ENCODE peak calls at places on chromosome 18, in six cellular contexts. K, M, G, U, O and W are unnamed samples.

GRCh38 chr18:24799176-24799575 is 338.7 kb downstream of the HRH4 start:
- DNase-seq in K (no peak), M (no peak), G (no peak), U (no peak), O (no peak), W (no peak)

GRCh38 chr18:26435415-26436095 is 112.8 kb downstream of the KCTD1 start:
- DNase-seq in K (no peak), M (no peak), G (no peak), U (no peak), O (no peak), W (no peak)

GRCh38 chr18:14922965-14923565 is 175.1 kb downstream of the ANKRD30B start:
- DNase-seq in K (no peak), M (no peak), G (no peak), U (no peak), O (no peak), W (no peak)

GRCh38 chr18:79533591-79533990 is 137.9 kb downstream of the NFATC1 start:
- DNase-seq in K (no peak), M (no peak), G (peak), U (no peak), O (no peak), W (no peak)

GRCh38 chr18:68840554-68841263 is 42.8 kb downstream of the CCDC102B start:
- DNase-seq in K (peak), M (peak), G (no peak), U (peak), O (peak), W (peak)

GRCh38 chr18:31010601-31011000 is 31.9 kb downstream of the DSC3 start:
- DNase-seq in K (no peak), M (no peak), G (no peak), U (no peak), O (no peak), W (no peak)

GRCh38 chr18:5693637-5694175 is 149.9 kb upstream of the EPB41L3 start:
- DNase-seq in K (peak), M (no peak), G (no peak), U (peak), O (peak), W (no peak)

GRCh38 chr18:52313213-52313612 is 26.8 kb upstream of the DCC start:
- DNase-seq in K (no peak), M (no peak), G (no peak), U (no peak), O (no peak), W (no peak)

GRCh38 chr18:23388357-23388756 is 64.7 kb upstream of the RIOK3 start:
- DNase-seq in K (no peak), M (no peak), G (no peak), U (no peak), O (no peak), W (no peak)

GRCh38 chr18:61743775-61744531 is 148.9 kb downstream of the RNF152 start:
- DNase-seq in K (peak), M (no peak), G (no peak), U (peak), O (peak), W (no peak)

GRCh38 chr18:63087421-63088230 is 231.9 kb downstream of the BCL2 start:
- DNase-seq in K (peak), M (peak), G (no peak), U (no peak), O (no peak), W (no peak)

GRCh38 chr18:26416652-26417150 is 131.7 kb downstream of the KCTD1 start:
- DNase-seq in K (no peak), M (no peak), G (no peak), U (no peak), O (no peak), W (no peak)

GRCh38 chr18:44915213-44915612 is 234.5 kb downstream of the SETBP1 start:
- DNase-seq in K (peak), M (no peak), G (no peak), U (no peak), O (no peak), W (no peak)

GRCh38 chr18:58398648-58399398 is 230.1 kb downstream of the ALPK2 start:
- DNase-seq in K (no peak), M (no peak), G (no peak), U (no peak), O (no peak), W (no peak)

GRCh38 chr18:26298107-26298506 is 71.9 kb downstream of the TAF4B start:
- DNase-seq in K (no peak), M (no peak), G (no peak), U (no peak), O (no peak), W (no peak)

GRCh38 chr18:63188063-63188462 is 131.5 kb downstream of the BCL2 start:
- DNase-seq in K (no peak), M (no peak), G (no peak), U (no peak), O (no peak), W (no peak)

GRCh38 chr18:10234912-10235439 is 219.5 kb upstream of the APCDD1 start:
- DNase-seq in K (peak), M (no peak), G (no peak), U (peak), O (peak), W (no peak)

GRCh38 chr18:44036500-44036899 is 644.2 kb upstream of the SETBP1 start:
- DNase-seq in K (no peak), M (no peak), G (peak), U (peak), O (no peak), W (no peak)

GRCh38 chr18:40957533-40958070 is 997.4 kb upstream of the PIK3C3 start:
- DNase-seq in K (no peak), M (no peak), G (no peak), U (peak), O (no peak), W (no peak)

GRCh38 chr18:70499218-70499691 is 210.4 kb downstream of the SOCS6 start:
- DNase-seq in K (no peak), M (no peak), G (no peak), U (no peak), O (no peak), W (no peak)

GRCh38 chr18:2891526-2892431 is 45.0 kb downstream of the EMILIN2 start:
- DNase-seq in K (no peak), M (no peak), G (no peak), U (peak), O (no peak), W (no peak)
- TF ChIP-seq CTCF in K (no peak), M (no peak), G (no peak), U (no peak), O (no peak), W (no peak)

DNA sequence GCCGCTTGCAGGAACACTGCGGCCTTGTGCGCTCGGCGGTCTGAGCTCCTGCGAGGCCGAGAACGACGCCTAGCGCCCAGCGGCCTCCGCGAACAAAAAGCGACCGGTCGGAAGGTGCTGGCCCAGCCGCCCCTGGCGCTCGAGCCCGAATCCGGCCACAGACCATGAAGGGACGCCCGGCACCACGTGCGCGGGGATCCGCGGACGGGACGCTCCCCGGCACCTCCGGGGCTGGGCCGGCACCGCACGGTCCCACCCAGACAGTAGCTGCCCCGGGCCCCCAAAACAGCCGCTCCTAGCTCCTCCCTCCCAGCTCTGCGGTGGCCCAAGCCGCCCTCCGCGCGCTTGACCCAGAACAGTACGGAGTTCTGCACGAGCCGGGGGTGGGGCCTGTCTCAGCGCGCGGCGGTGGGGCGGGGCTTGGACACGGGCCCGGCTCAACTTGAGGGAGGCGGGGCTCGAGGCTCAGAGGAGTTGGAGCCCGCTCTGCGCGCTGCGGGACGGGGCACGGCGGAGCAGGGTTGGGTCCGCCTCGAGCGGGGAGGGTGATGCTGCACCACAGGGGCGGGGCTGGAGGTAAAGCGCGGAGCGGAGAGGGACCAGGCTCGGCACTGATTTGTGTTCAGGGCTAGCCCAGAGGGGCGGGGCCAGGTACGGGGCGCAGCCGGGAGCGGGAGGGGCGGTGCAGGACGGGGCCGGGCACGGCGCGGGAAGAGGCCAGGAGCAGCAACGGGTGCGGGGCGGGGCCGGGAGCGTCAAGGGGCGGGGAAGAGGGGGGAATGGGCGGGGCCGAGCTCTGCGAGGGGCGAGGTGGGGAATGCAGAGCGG is 538 bp upstream of the IMPA2 start:
- DNase-seq in K (peak), M (peak), G (peak), U (peak), O (peak), W (peak)
- TF ChIP-seq CTCF in K (no peak), M (no peak), G (no peak), U (no peak), O (no peak), W (no peak)

DNA sequence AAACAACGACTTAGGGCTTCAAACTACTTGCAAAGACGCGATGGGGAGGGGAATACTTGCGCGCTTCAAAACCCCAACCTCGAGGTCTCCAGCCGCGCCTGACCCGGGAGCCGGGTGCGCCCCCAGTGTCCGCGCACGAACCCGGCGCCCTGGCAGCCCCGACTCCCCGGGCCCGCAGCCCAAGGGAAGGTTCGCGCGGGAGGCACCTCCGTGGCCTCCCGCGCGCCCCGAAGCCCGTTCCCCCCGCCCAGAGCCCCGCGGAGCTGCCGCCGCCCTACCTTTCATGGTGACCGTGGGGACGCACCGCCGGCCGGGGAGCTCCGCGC is 308 bp downstream of the COLEC12 start:
- DNase-seq in K (peak), M (no peak), G (no peak), U (no peak), O (peak), W (no peak)
- TF ChIP-seq CTCF in K (no peak), M (no peak), G (no peak), U (no peak), O (peak), W (no peak)

DNA sequence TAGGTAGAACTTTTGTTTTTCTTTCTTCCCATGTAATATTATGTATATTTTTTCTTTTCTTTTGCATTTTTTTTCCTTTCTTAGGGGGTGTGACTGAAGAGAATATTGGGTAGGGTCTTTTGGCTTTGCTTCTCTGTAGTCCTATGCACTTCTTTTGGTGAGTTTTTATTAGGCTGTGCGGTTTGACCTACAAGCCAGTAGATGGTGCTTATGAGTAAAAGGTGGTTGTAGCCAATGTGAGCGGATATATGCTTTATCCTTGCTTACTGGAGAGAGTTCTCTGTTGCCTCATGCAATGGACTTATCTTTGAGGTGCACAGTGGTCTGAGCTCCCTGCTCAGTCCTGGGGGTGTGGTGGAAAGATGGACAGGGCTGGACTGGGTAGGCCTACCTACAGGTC is 52.7 kb downstream of the DSEL start:
- DNase-seq in K (peak), M (no peak), G (no peak), U (peak), O (no peak), W (no peak)
- TF ChIP-seq CTCF in K (peak), M (no peak), G (no peak), U (peak), O (no peak), W (no peak)

GRCh38 chr18:48486762-48487161 is 52.1 kb upstream of the CTIF start:
- DNase-seq in K (peak), M (no peak), G (no peak), U (peak), O (peak), W (no peak)

GRCh38 chr18:48490641-48491040 is 48.2 kb upstream of the CTIF start:
- DNase-seq in K (no peak), M (no peak), G (no peak), U (no peak), O (peak), W (no peak)

GRCh38 chr18:48488388-48488850 is 50.4 kb upstream of the CTIF start:
- DNase-seq in K (peak), M (no peak), G (no peak), U (peak), O (peak), W (peak)

GRCh38 chr18:48481092-48481491 is 57.7 kb upstream of the CTIF start:
- DNase-seq in K (no peak), M (no peak), G (no peak), U (no peak), O (no peak), W (no peak)

DNA sequence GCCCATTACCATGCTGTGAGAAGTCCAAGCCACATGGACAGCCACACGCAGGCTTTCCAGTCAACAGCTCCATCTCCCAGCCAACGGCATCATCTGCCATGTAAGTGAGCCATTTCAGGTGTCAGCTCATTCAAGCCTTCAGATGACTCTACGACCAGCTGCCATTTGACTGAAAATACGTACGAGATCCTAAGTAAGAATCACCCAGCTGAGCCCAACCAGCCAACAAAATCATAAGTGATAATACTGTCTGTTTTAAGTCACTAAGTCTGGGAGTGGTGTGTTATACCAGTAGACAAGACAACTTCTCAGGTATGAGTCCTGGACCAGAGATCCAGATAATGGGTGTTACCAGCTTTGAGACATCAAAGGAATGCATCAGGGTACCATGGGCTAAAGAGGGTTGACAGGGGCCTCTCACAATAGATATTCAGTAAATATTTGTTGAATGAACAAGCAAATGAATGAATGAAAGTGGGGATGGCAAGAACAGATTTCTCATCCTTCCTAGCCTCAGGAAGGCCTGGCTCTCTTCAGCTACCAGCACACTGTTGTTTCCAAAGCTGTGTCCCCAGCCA is 52.9 kb upstream of the CTIF start:
- DNase-seq in K (no peak), M (no peak), G (no peak), U (no peak), O (no peak), W (no peak)
- TF ChIP-seq CTCF in K (no peak), M (no peak), G (no peak), U (no peak), O (no peak), W (no peak)

GRCh38 chr18:48105317-48105716 is 174.9 kb upstream of the SMAD2 start:
- DNase-seq in K (no peak), M (no peak), G (no peak), U (no peak), O (no peak), W (no peak)
- TF ChIP-seq CTCF in K (no peak), M (no peak), G (no peak), U (no peak), O (no peak), W (no peak)

DNA sequence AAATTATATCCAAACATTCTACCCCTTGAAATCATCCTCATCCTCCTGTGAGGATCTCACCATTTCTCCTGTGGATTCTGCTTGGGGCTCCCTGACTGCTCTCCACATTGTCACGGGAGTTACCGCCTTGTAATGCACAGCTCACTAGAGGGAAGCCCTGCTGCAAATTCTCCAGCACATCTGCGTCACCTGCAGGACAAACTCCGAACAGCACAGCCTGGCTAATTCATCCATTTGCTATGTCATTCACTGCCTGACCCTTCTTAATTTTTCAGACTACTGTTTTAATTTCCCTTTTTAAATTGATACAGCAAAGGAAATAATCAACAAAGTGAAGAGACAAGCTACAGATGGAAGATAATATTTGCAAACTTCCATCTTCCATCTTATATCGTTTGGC is 627.4 kb downstream of the FBXO15 start:
- DNase-seq in K (peak), M (no peak), G (no peak), U (peak), O (no peak), W (no peak)
- TF ChIP-seq CTCF in K (peak), M (no peak), G (peak), U (peak), O (peak), W (no peak)

GRCh38 chr18:13216092-13216582 is 2.4 kb upstream of the LDLRAD4 start:
- DNase-seq in K (peak), M (peak), G (peak), U (peak), O (peak), W (no peak)
- TF ChIP-seq CTCF in K (peak), M (no peak), G (no peak), U (peak), O (peak), W (no peak)

DNA sequence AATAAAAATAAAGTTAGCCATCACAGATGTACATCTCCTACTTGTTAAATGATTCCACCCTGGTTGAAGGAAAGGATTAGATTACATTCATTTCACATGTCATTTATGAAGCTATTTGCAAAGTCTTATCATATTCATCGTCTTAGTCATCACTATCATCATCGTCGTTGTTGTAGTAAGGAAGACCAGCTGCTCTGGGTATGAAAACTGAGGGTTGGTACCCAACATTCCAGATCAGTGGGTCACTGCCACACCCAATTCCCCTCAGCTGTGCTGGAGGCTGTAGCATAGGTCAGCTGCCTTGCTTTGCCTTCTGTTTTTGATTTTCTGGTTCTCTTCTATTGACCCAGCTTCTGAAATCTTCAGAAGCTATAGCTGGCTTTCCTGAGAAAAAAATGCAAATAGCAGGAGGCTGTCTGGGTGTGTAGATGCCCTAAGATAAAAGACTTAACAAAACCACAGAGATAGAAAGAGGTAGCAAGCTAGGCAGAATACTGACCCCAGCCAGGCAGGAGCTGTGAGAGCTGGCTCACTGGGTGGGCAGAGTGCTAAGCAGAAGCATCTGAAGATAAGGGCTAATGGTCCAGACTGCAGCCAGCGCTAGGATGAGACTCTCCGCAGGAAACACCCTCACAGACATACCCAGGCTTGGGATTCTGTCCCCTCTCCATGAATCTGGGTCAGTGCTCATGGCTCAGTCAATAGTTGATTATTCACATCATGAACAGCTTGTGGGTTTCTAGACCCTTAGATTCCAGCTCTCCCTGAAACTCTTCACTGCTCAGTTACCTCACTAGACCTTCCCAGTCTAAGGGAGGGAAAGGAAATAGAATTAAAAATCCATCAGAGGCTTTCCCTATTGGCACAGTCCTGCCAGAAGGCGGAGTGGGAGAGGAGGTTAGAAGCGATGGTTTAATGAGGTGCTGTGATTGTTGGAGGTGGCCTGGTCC is 21.2 kb upstream of the CCBE1 start:
- DNase-seq in K (peak), M (no peak), G (no peak), U (peak), O (peak), W (no peak)
- TF ChIP-seq CTCF in K (no peak), M (no peak), G (no peak), U (no peak), O (no peak), W (no peak)